ENCODE peak calls at places on chromosomes 4 and X, in five cellular contexts. C is transverse colon, Z is tibial nerve, T is breast epithelium, V is HCT116. R is an unnamed sample.

GRCh38 chr4:38114435-38114834 is 154.2 kb downstream of the PTTG2 start:
- DNase-seq in V (no peak), Z (no peak), C (no peak), T (no peak), R (no peak)

GRCh38 chrX:10239611-10240064 is 82.9 kb downstream of the CLCN4 start:
- DNase-seq in Z (peak), T (no peak), V (no peak), C (no peak), R (no peak)

GRCh38 chr4:127685292-127685691 is 44.9 kb upstream of the SLC25A31 start:
- DNase-seq in V (peak), Z (no peak), C (no peak), T (no peak), R (no peak)

GRCh38 chr4:136867465-136867864 is 664.8 kb downstream of the PCDH18 start:
- DNase-seq in C (no peak), Z (no peak), T (no peak), V (no peak), R (no peak)

GRCh38 chr4:87007345-87008181 is 72.8 kb downstream of the AFF1 start:
- DNase-seq in V (no peak), C (peak), T (peak), Z (peak), R (peak)

GRCh38 chr4:139556071-139556734 is at the start of gene SETD7:
- DNase-seq in V (peak), T (peak), Z (peak), C (peak), R (peak)

GRCh38 chrX:110204986-110205385 is 112.9 kb downstream of the AMMECR1 start:
- DNase-seq in C (no peak), T (no peak), V (no peak), Z (no peak), R (no peak)

GRCh38 chrX:9942086-9942485 is 25.1 kb upstream of the CLDN34 start:
- DNase-seq in Z (no peak), T (no peak), V (no peak), C (peak), R (no peak)

GRCh38 chr4:53015681-53016080 is 153.6 kb downstream of the RASL11B start:
- DNase-seq in C (peak), V (peak), T (no peak), Z (peak), R (peak)

GRCh38 chr4:10983274-10983673 is 298.7 kb upstream of the CLNK start:
- DNase-seq in V (no peak), C (peak), T (no peak), Z (no peak), R (no peak)

GRCh38 chr4:170087163-170087700 is 2.5 kb downstream of the AADAT start:
- DNase-seq in V (no peak), C (no peak), Z (no peak), T (no peak), R (peak)

GRCh38 chr4:178351185-178351584 is 908.9 kb upstream of the AGA start:
- DNase-seq in C (no peak), V (no peak), Z (no peak), T (no peak), R (no peak)

GRCh38 chr4:8724436-8725070 is 132.0 kb downstream of the CPZ start:
- DNase-seq in T (peak), C (peak), Z (no peak), V (no peak), R (no peak)

GRCh38 chrX:2541603-2542002 is 40.8 kb upstream of the DHRSX start:
- DNase-seq in C (no peak), T (no peak), Z (no peak), V (no peak), R (no peak)

GRCh38 chr4:143386812-143387211 is 50.1 kb downstream of the GAB1 start:
- DNase-seq in V (no peak), T (no peak), Z (no peak), C (no peak), R (peak)

GRCh38 chr4:150234246-150234645 is 156.0 kb downstream of the DCLK2 start:
- DNase-seq in C (no peak), V (no peak), T (no peak), Z (no peak), R (no peak)

GRCh38 chrX:71070531-71070930 is 2.4 kb upstream of the SNX12 start:
- DNase-seq in V (no peak), C (no peak), T (no peak), Z (no peak), R (peak)

GRCh38 chr4:73589261-73589847 is 30.9 kb downstream of the RASSF6 start:
- DNase-seq in Z (no peak), T (no peak), V (no peak), C (no peak), R (no peak)

GRCh38 chr4:121827851-121828250 is 4.2 kb upstream of the CCNA2 start:
- DNase-seq in C (no peak), T (no peak), Z (no peak), V (no peak), R (peak)

GRCh38 chr4:2798399-2799301 is 5.8 kb downstream of the SH3BP2 start:
- DNase-seq in C (peak), T (no peak), Z (no peak), V (no peak), R (peak)

GRCh38 chr4:137674066-137674465 is 141.8 kb upstream of the PCDH18 start:
- DNase-seq in Z (no peak), V (no peak), C (no peak), T (no peak), R (no peak)

GRCh38 chr4:113170818-113171468 is 121.5 kb downstream of the ANK2 start:
- DNase-seq in T (no peak), V (no peak), C (no peak), Z (no peak), R (no peak)

GRCh38 chrX:34927866-34928265 is 14.7 kb upstream of the FAM47B start:
- DNase-seq in V (no peak), Z (no peak), T (no peak), C (no peak), R (no peak)

GRCh38 chr4:64341711-64342110 is 67.5 kb downstream of the TECRL start:
- DNase-seq in C (no peak), Z (no peak), V (no peak), T (no peak), R (no peak)

GRCh38 chrX:29948653-29949052 is 266.7 kb upstream of the MAGEB2 start:
- DNase-seq in C (no peak), Z (no peak), V (no peak), T (no peak), R (no peak)

GRCh38 chr4:88900432-88900831 is 156.6 kb downstream of the FAM13A start:
- DNase-seq in V (no peak), T (no peak), Z (no peak), C (no peak), R (no peak)

GRCh38 chr4:109967798-109968520 is 55.3 kb downstream of the EGF start:
- DNase-seq in T (no peak), Z (no peak), V (no peak), C (peak), R (no peak)

GRCh38 chr4:2352729-2353221 is 65.7 kb downstream of the ZFYVE28 start:
- DNase-seq in V (no peak), Z (no peak), C (peak), T (peak), R (no peak)

GRCh38 chr4:65416875-65417274 is 253.4 kb downstream of the EPHA5 start:
- DNase-seq in T (no peak), C (peak), V (no peak), Z (no peak), R (no peak)

GRCh38 chr4:80201326-80202151 is 4.2 kb downstream of the PRDM8 start:
- DNase-seq in T (no peak), Z (no peak), C (peak), V (no peak), R (peak)

GRCh38 chrX:37644381-37645305 is 40.9 kb upstream of the XK start:
- DNase-seq in V (no peak), C (peak), Z (no peak), T (no peak), R (peak)

GRCh38 chr4:56683455-56683854 is 2.4 kb upstream of the HOPX start:
- DNase-seq in V (no peak), Z (no peak), T (no peak), C (no peak), R (no peak)

GRCh38 chrX:142804085-142804484 is 221.6 kb upstream of the SPANXN4 start:
- DNase-seq in T (no peak), C (no peak), V (no peak), Z (no peak), R (no peak)

GRCh38 chr4:46388860-46389259 is 1.1 kb downstream of the GABRA2 start:
- DNase-seq in Z (no peak), C (no peak), T (no peak), V (no peak), R (no peak)

GRCh38 chrX:142249721-142250120 is 44.6 kb upstream of the MAGEC2 start:
- DNase-seq in V (no peak), T (no peak), C (no peak), Z (no peak), R (no peak)

GRCh38 chrX:66677430-66677829 is 38.6 kb upstream of the EDA2R start:
- DNase-seq in Z (no peak), V (no peak), C (no peak), T (no peak), R (no peak)

GRCh38 chr4:2255501-2256155 is 6.3 kb downstream of the MXD4 start:
- DNase-seq in Z (peak), T (peak), C (peak), V (no peak), R (no peak)

GRCh38 chr4:136306361-136306760 is 1225.9 kb downstream of the PCDH18 start:
- DNase-seq in Z (no peak), T (no peak), C (no peak), V (no peak), R (no peak)

GRCh38 chr4:6892190-6892908 is 17.3 kb upstream of the TBC1D14 start:
- DNase-seq in V (no peak), Z (peak), T (no peak), C (peak), R (peak)

GRCh38 chrX:153032397-153033118 is 23.7 kb upstream of the PNMA3 start:
- DNase-seq in C (peak), T (peak), V (peak), Z (peak), R (peak)
- TF ChIP-seq POLR2A in C (no peak), T (no peak), V (no peak), Z (no peak), R (no peak)

GRCh38 chrX:104347860-104348259 is 93.1 kb upstream of the ESX1 start:
- DNase-seq in C (no peak), Z (no peak), T (no peak), V (no peak), R (no peak)

DNA sequence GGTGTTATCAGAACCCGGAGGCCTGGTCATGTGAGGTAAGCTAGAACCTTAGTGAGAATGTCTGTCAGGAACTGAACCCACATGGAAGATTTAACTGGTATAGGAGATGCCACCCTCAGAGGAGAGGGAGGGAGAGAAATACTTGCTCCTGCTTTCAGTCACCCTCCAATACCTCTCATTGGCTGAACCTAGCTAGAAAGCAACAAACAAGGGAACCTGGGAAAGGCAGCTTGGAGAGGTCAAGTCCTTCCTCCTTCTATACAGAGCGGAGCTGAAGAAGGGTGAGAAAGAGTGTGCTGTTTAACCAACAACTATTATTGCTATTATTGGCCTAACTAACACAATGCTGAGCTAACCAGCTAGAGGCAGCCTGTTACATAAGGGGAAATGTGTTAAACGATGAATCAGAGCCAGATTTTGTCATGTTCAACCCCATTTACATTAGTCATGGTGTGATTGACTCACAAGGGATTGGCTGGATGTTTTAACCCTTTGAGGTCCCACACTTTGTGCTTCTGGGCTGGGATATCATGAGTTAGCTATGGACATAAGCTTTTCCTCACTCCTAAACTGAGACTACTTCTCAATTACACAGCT is 96.5 kb upstream of the ESX1 start:
- DNase-seq in T (no peak), C (no peak), V (peak), Z (no peak), R (no peak)
- TF ChIP-seq POLR2A in T (no peak), C (no peak), V (no peak), Z (no peak), R (no peak)

DNA sequence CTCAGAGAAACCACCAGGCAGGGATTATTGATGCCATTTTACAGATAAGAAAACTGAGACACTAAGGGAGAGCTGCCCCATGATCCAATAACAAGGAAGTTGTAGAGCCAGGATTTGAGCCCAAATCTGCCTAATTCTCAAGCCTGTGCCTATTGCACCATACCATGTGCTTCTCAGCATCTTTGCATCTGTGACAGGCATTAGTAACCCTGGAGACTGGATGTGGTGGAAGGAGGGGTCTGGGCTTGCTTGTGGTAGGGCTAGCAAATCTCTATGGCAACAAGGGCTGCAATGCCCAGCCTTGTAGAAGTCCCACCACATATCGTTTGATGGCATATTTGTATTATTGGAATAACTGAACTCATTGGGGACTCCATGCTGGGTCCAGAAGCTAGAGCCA is 58.1 kb downstream of the RTL5 start:
- DNase-seq in V (no peak), T (no peak), C (no peak), Z (no peak), R (no peak)
- TF ChIP-seq POLR2A in V (no peak), T (no peak), C (no peak), Z (no peak), R (no peak)

DNA sequence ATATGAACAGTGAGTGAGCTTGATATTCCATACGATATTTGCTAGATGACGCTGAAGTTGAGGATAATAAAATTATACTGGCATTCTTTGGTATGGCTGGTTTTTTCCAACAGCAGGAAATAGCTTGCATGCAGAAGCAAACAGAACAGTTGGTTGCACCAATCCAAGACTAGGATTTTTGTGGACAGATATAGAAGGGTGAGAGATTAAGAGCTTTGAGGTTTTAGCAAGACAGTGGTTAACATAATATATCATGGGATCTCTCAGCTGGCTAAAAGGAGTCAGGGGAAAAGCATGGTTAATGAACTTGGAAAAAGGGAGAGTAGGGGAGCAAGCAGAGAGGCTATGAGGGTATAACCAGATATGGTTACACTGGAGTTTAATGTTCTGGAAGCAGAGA is 127.9 kb downstream of the DHX15 start:
- DNase-seq in C (no peak), T (no peak), Z (no peak), V (no peak), R (no peak)
- TF ChIP-seq POLR2A in C (no peak), T (no peak), Z (no peak), V (no peak), R (no peak)

DNA sequence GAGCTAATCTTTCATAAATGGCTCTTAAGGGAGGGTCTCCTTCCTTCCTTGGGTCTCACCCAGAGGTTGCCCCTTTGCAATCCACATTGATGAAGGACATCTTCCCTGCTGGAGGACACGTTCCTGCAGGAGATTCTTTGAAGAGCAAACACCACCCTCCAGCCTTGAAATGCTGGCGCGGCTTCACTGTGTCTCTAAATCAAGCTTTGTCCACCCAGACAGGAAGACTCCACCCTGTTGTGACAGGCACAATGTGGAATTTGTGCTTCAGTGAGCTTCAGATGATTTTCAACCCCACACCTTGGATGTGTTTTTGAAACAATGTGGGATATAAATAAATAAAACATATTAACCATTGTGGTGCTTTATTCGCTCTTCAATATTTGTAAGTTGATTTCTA is 264.1 kb downstream of the RAPGEF2 start:
- DNase-seq in C (no peak), Z (no peak), V (no peak), T (no peak), R (no peak)
- TF ChIP-seq POLR2A in C (no peak), Z (no peak), V (no peak), T (no peak), R (no peak)

GRCh38 chr4:182925298-182925738 is 8.1 kb upstream of the DCTD start:
- DNase-seq in C (peak), Z (peak), T (no peak), V (peak), R (peak)

GRCh38 chr4:182923796-182924365 is 6.7 kb upstream of the DCTD start:
- DNase-seq in T (no peak), C (no peak), V (no peak), Z (no peak), R (no peak)

GRCh38 chr4:182923376-182923775 is 6.2 kb upstream of the DCTD start:
- DNase-seq in Z (no peak), T (no peak), C (no peak), V (no peak), R (no peak)

GRCh38 chr4:182922551-182923284 is 5.5 kb upstream of the DCTD start:
- DNase-seq in Z (no peak), V (no peak), T (no peak), C (no peak), R (no peak)

DNA sequence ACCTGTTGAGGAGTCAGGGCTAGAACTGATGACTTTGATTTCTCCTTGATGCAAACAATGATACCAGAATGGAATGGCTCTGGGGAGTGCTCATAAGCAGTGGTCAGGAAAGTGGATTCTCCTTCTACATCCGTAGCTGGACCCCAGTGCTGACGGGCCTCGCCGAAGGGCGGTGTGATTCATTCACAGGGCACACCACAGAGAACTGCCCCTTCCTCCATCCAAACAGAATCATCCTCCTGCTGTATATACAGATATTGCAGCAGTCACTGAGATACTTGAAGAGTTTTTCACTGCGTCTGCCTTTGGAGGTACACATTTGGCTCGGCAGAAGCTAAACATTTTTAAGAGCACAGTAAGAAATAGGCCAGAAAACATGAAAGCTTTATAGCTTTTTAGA is 7.3 kb upstream of the DCTD start:
- DNase-seq in Z (no peak), V (no peak), T (no peak), C (no peak), R (no peak)
- TF ChIP-seq POLR2A in Z (no peak), V (no peak), T (no peak), C (no peak), R (no peak)